ENCODE peak calls at places on chromosomes 11 and 22, in four cellular contexts. J is thoracic aorta, N is H9, E is esophagus muscularis mucosa. S is an unnamed sample.

GRCh38 chr11:62602141-62603071 is 741 bp upstream of the MTA2 start:
- DNase-seq in J (no peak), E (no peak), N (peak; percentile 72), S (no peak)

GRCh38 chr11:57343825-57344224 is 5.7 kb downstream of the P2RX3 start:
- DNase-seq in E (no peak), N (no peak), J (no peak), S (no peak)

GRCh38 chr22:39785232-39785631 is 108.3 kb downstream of the ENTHD1 start:
- DNase-seq in N (no peak), E (no peak), J (no peak), S (no peak)

GRCh38 chr11:118641463-118642019 is 34.1 kb downstream of the PHLDB1 start:
- DNase-seq in N (no peak), J (no peak), E (no peak), S (peak; percentile 82)

GRCh38 chr11:42234381-42235035 is 775.1 kb upstream of the LRRC4C start:
- DNase-seq in E (no peak), N (no peak), J (no peak), S (peak; percentile 26)

GRCh38 chr22:23531283-23531921 is 48.7 kb downstream of the IGLL1 start:
- DNase-seq in N (peak; percentile 12), E (no peak), J (no peak), S (no peak)

GRCh38 chr11:24509114-24509513 is 12.3 kb downstream of the LUZP2 start:
- DNase-seq in N (no peak), E (no peak), J (no peak), S (no peak)

GRCh38 chr22:25898707-25899365 is 156.8 kb downstream of the MYO18B start:
- DNase-seq in J (no peak), E (no peak), N (peak; percentile 51), S (no peak)

GRCh38 chr22:34847072-34847471 is 218.9 kb upstream of the ISX start:
- DNase-seq in J (no peak), N (no peak), E (no peak), S (peak; percentile 73)

GRCh38 chr11:117551761-117552343 is 224.2 kb downstream of the CEP164 start:
- DNase-seq in N (no peak), E (no peak), J (no peak), S (no peak)

GRCh38 chr11:82960000-82960778 is 58.7 kb downstream of the DDIAS start:
- DNase-seq in J (no peak), E (no peak), N (no peak), S (no peak)

GRCh38 chr11:110833033-110833484 is 120.8 kb upstream of the ARHGAP20 start:
- DNase-seq in N (no peak), J (no peak), E (no peak), S (peak; percentile 51)

GRCh38 chr11:47552086-47552580 is 799 bp downstream of the CELF1 start:
- DNase-seq in E (no peak), J (no peak), N (peak; percentile 51), S (peak; percentile 51)

GRCh38 chr11:47550288-47551052 is 2.5 kb downstream of the CELF1 start:
- DNase-seq in N (no peak), E (no peak), J (no peak), S (no peak)

GRCh38 chr11:47551086-47551485 is 1.8 kb downstream of the CELF1 start:
- DNase-seq in N (no peak), J (no peak), E (no peak), S (peak; percentile 37)

GRCh38 chr11:47552581-47553416 is at the start of gene CELF1:
- DNase-seq in E (peak; percentile 98), N (peak; percentile 92), J (peak; percentile 64), S (peak; percentile 88)

DNA sequence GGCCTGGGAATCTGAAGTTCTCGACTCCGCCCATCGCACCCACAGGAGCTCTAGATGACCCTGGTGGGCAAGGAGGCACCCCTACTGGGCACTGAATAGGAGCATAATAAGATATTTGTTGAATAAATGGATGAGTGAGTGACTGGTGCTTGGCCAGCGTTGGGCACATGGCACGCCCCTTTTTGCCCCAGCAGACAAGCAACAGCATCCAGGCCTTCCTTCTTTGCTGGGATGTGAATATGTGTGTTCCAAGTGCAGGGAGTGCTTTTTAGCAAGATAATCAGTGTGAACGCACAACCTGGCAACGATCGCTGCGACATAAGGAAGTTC is 450 bp upstream of the CELF1 start:
- DNase-seq in J (no peak), E (no peak), N (no peak), S (no peak)
- TF ChIP-seq CTCF in J (peak; percentile 4), E (no peak), N (peak; percentile 2), S (no peak)

DNA sequence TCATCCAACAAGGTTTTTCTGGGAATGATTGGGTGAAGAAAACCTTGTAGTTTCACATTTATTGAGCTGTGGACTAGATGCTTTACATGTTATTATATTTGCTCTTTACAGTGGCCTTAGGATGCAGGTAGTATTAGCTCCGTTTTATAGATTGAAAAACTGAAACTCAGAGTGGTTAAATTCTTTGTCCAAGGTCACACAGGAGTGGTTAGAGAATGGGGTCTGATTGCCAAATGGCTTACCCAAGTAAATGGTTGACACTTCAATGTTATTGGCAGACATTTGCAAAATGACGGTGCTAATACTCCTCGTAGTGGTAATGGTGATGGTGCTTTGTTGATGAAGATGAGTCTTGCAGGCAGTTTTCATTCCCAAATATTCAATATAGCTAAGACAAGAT is 2.2 kb downstream of the GTPBP1 start:
- DNase-seq in N (no peak), E (no peak), J (no peak), S (no peak)
- H3K4me1 ChIP-seq in N (peaks cover 15% of the 10 kb centered on the region), E (peaks cover 49% of the 10 kb centered on the region), J (peaks cover 40% of the 10 kb centered on the region), S (peaks cover 26% of the 10 kb centered on the region)

DNA sequence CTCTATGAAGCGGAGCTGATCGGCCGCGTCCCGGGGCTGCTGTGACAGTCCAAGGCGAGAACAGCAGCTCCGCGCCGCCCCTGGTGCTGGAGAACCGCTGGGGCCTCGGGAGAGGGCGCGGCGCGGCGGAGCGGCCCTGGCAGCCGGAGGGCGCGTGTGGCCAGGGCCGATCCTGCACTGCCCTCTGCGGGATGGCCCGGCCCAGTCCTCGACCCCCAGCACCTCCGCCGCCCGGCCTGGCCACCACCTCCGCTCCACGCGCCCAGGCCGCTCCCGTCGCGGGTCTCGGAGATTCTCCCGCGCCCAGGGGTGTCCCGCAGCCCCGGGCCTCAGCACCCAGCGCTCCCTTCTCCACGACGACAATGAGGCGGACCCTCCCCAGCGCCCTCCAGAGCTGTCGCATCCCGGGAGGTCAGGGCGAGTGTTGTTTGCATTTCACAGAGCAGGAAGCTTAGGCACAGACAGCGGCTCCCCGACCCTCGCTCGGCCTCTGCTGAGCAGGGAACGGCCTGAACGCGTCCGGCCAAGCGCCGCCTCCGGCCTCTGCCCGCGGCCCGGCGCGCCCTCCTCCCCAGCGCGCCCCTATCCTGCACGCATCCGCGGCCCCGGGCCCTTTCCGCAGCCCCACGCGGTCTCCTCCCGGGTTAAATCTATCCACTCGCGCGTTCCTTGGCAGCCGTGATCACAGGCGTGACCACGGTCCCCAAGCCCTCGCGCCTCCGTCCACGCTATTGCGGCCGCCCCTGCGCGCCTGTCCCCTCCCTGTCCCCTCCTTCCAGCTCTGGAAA is 109.7 kb downstream of the WNT7B start:
- DNase-seq in J (no peak), E (peak; percentile 39), N (peak; percentile 51), S (no peak)
- TF ChIP-seq CTCF in J (peak; percentile 37), E (peak; percentile 30), N (peak; percentile 52), S (no peak)

GRCh38 chr22:20937031-20937793 is 20.0 kb downstream of the CRKL start:
- DNase-seq in N (no peak), E (no peak), J (no peak), S (no peak)
- H3K4me1 ChIP-seq in N (no peaks in the 10 kb centered on the region), E (peaks cover 59% of the 10 kb centered on the region), J (peaks cover 52% of the 10 kb centered on the region), S (peaks cover 15% of the 10 kb centered on the region)

GRCh38 chr11:12362857-12363256 is 14.5 kb upstream of the PARVA start:
- DNase-seq in N (no peak), E (no peak), J (no peak), S (no peak)
- TF ChIP-seq CTCF in N (no peak), E (no peak), J (no peak), S (no peak)

GRCh38 chr11:6636480-6636879 is 17.3 kb upstream of the TPP1 start:
- DNase-seq in N (no peak), E (no peak), J (no peak), S (no peak)

GRCh38 chr11:6634534-6634933 is 15.3 kb upstream of the TPP1 start:
- DNase-seq in E (no peak), J (no peak), N (no peak), S (no peak)

GRCh38 chr11:6637871-6638270 is 17.7 kb downstream of the DCHS1 start:
- DNase-seq in E (no peak), J (no peak), N (no peak), S (peak; percentile 15)

GRCh38 chr11:6633422-6634408 is 14.5 kb upstream of the TPP1 start:
- DNase-seq in J (no peak), N (no peak), E (no peak), S (no peak)

GRCh38 chr11:6635082-6635932 is 16.1 kb upstream of the TPP1 start:
- DNase-seq in E (no peak), N (peak; percentile 31), J (no peak), S (no peak)
- H3K4me1 ChIP-seq in E (peaks cover 69% of the 10 kb centered on the region), N (no peaks in the 10 kb centered on the region), J (peaks cover 62% of the 10 kb centered on the region), S (no peaks in the 10 kb centered on the region)

DNA sequence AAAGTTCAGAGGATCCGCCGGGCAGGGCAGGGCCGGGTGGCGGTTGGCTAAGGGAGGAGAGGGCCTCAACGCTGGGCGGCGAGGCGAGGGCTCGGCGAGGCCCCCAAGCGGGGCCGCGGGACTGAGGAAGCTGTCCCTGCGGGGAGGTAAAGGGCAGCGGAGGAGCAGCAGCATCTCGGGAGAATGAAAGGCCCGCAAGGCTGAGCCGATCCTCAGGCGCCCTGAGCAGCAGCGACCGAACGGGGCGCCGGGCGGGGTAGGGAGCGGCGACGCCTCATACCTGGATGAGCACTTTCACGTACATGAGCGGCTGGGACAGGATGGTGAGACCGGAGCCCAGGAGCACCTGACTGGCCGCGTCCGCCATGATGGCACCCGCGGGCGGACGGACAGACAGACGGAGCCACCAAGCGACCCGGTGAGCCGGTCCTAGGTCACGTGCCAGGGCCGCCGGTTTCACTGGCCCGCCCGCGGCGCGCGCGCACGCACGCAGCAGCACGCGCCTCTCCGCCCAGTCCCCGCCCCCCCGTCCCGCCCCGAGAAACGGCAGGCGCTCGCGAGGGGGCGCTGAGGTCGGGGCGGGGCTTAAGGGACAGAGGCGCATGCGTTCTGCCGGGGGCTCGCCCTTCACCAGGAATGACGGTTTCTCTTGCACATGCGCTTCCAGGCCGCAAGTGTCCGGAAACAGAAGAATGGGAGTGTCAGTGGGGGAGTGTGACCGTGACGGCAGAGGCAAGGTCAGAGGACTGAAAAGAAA is at the start of gene MTCH2:
- DNase-seq in N (peak; percentile 96), E (peak; percentile 99), J (peak; percentile 83), S (peak; percentile 96)
- TF ChIP-seq CTCF in N (peak; percentile 38), E (peak; percentile 47), J (no peak), S (no peak)

DNA sequence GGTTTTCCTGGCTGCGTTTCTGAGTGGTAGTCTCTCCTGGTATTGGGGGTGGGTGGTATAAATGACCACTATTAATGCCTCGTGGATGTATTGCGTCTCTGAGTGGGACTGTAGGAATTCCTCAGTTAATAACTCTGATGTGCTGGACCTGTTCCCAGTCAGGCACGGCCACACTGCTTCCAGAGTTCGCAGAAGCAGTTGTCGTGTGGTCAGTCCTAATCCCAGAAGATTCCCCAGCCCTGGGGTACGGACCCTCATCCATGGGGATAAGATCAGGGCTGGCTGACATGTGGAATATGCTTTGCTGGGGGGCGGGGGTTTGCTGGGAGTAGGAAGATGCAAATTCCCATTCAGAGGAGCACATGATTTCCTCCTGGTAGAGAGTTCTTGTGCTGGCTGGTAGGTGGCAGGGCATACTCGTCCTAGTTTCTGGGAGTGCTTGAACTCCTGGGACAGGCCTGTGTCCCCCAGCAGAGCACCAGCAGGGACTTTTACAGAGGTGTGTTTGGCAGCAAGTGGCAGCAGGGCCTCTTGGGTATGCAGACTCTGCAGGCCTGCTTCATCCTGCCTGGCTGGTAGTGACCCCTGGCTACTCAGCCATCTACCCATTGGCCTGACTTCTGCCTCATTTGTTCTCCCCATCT is 157.4 kb downstream of the NAV2 start:
- DNase-seq in N (no peak), E (no peak), J (no peak), S (no peak)
- H3K4me1 ChIP-seq in N (peaks cover 21% of the 10 kb centered on the region), E (peaks cover 46% of the 10 kb centered on the region), J (peaks cover 81% of the 10 kb centered on the region), S (peaks cover 39% of the 10 kb centered on the region)